ENCODE peak calls at places on chromosomes 1 and 21, in ten cellular contexts. W is T-helper 2 cell, U is dorsolateral prefrontal cortex, K is NCI-H1092 treated with DMSO at 0.1 percent for 48 hours, M is NCI-H1436, S is anterior cingulate cortex, P is WTC11, N is OCI-LY7, G is HuH-7.5, L is transverse colon. A is an unnamed sample.

GRCh38 chr1:201539561-201540404 is 856 bp downstream of the NAV1 start:
- DNase-seq in G (no peak), P (peak), N (no peak), W (no peak), S (peak), U (no peak), K (peak), L (peak), M (no peak), A (peak)

GRCh38 chr1:2590233-2591141 is 3.9 kb downstream of the PRXL2B start:
- DNase-seq in M (no peak), G (no peak), N (no peak), K (no peak), S (no peak), L (no peak), W (no peak), U (no peak), P (no peak), A (no peak)

GRCh38 chr1:114558548-114558947 is 22.9 kb downstream of the BCAS2 start:
- DNase-seq in K (peak), U (no peak), W (peak), M (no peak), S (no peak), N (peak), G (peak), L (no peak), P (no peak), A (no peak)

GRCh38 chr1:42186172-42186571 is 21.6 kb upstream of the GUCA2A start:
- DNase-seq in W (no peak), S (no peak), L (no peak), M (no peak), G (no peak), K (no peak), U (no peak), P (no peak), N (no peak), A (no peak)

GRCh38 chr1:93604411-93604810 is 77.2 kb downstream of the BCAR3 start:
- DNase-seq in K (no peak), L (no peak), N (no peak), M (no peak), G (no peak), P (no peak), U (no peak), S (no peak), W (no peak), A (no peak)

GRCh38 chr1:4778056-4778455 is 123.6 kb downstream of the AJAP1 start:
- DNase-seq in L (no peak), G (no peak), P (no peak), M (no peak), U (peak), W (no peak), N (peak), K (no peak), S (peak), A (peak)

GRCh38 chr1:32765561-32766327 is 51.4 kb downstream of the YARS1 start:
- DNase-seq in U (no peak), L (no peak), N (no peak), P (peak), S (no peak), K (no peak), M (peak), W (no peak), G (no peak), A (peak)

GRCh38 chr1:55321947-55322346 is 106.8 kb upstream of the USP24 start:
- DNase-seq in N (no peak), P (no peak), L (no peak), G (no peak), K (no peak), S (no peak), U (no peak), M (no peak), W (no peak), A (no peak)

GRCh38 chr21:39025198-39025597 is 158.1 kb downstream of the PSMG1 start:
- DNase-seq in S (no peak), K (no peak), L (no peak), P (no peak), M (no peak), N (no peak), U (no peak), W (no peak), G (no peak), A (no peak)

GRCh38 chr1:17874665-17875064 is 119.5 kb downstream of the ACTL8 start:
- DNase-seq in L (no peak), M (no peak), N (no peak), K (no peak), U (no peak), S (no peak), P (no peak), W (no peak), G (no peak), A (peak)

GRCh38 chr1:92425617-92426016 is 61.1 kb downstream of the GFI1 start:
- DNase-seq in G (no peak), L (no peak), U (no peak), W (no peak), P (no peak), M (no peak), N (no peak), S (no peak), K (no peak), A (no peak)

GRCh38 chr1:161131721-161132409 is 602 bp downstream of the DEDD start:
- DNase-seq in N (no peak), L (no peak), K (no peak), W (peak), G (peak), P (no peak), M (no peak), U (no peak), S (no peak), A (peak)

GRCh38 chr1:200558866-200559459 is 61.6 kb downstream of the KIF14 start:
- DNase-seq in U (peak), P (no peak), L (no peak), M (no peak), W (peak), S (no peak), G (peak), N (peak), K (peak), A (peak)

GRCh38 chr1:150322310-150322709 is 977 bp downstream of the PRPF3 start:
- DNase-seq in N (no peak), S (no peak), M (no peak), P (no peak), U (no peak), K (no peak), G (no peak), L (no peak), W (peak), A (no peak)

GRCh38 chr1:209305221-209305954 is 278.1 kb upstream of the CAMK1G start:
- DNase-seq in G (no peak), P (no peak), M (no peak), N (no peak), S (no peak), U (no peak), W (no peak), K (no peak), L (no peak), A (no peak)

GRCh38 chr1:230518511-230518910 is 92.4 kb upstream of the PGBD5 start:
- DNase-seq in G (no peak), U (no peak), K (no peak), M (no peak), S (no peak), N (no peak), P (peak), W (no peak), L (no peak), A (no peak)

GRCh38 chr1:89125571-89126233 is at the start of gene GBP2:
- DNase-seq in G (peak), P (no peak), L (no peak), M (no peak), K (no peak), S (no peak), W (peak), U (no peak), N (no peak), A (no peak)